ENCODE peak calls at places on chromosomes 11 and 22, in six cellular contexts. F is neuronal stem cell, U is adipocyte, P is NT2/D1, A is K562, Z is neural progenitor cell. G is an unnamed sample.

GRCh38 chr22:29751669-29752068 is 15.1 kb downstream of the ZMAT5 start:
- DNase-seq in P (no peak), F (no peak), Z (no peak), A (no peak), U (no peak), G (no peak)

GRCh38 chr22:21446128-21446826 is 20.9 kb upstream of the TMEM191C start:
- DNase-seq in U (no peak), Z (peak), F (no peak), A (no peak), P (no peak), G (no peak)

GRCh38 chr11:102287963-102288744 is 29.1 kb upstream of the BIRC3 start:
- DNase-seq in A (peak), Z (peak), F (peak), P (peak), U (peak), G (no peak)

GRCh38 chr11:66529069-66529468 is 16.8 kb downstream of the ZDHHC24 start:
- DNase-seq in A (no peak), P (no peak), U (no peak), Z (no peak), F (no peak), G (no peak)

GRCh38 chr11:798093-798713 is at the start of gene SLC25A22:
- DNase-seq in P (no peak), F (peak), Z (peak), U (peak), A (peak), G (no peak)

GRCh38 chr11:20003357-20003756 is 156.9 kb downstream of the DBX1 start:
- DNase-seq in F (no peak), A (no peak), Z (no peak), P (no peak), U (no peak), G (no peak)

GRCh38 chr11:113690619-113691569 is 15.2 kb downstream of the TMPRSS5 start:
- DNase-seq in A (peak), Z (peak), U (peak), F (peak), P (no peak), G (no peak)

GRCh38 chr11:86687083-86687799 is 14.8 kb upstream of the ME3 start:
- DNase-seq in A (no peak), F (no peak), U (no peak), P (no peak), Z (no peak), G (no peak)

GRCh38 chr11:11758603-11759196 is 83.1 kb upstream of the USP47 start:
- DNase-seq in P (no peak), A (no peak), Z (no peak), F (no peak), U (no peak), G (no peak)

GRCh38 chr11:69000391-69000790 is 12.7 kb downstream of the MRGPRF start:
- DNase-seq in U (no peak), A (no peak), P (no peak), F (no peak), Z (no peak), G (no peak)

GRCh38 chr11:117045196-117045595 is 53.0 kb downstream of the SIK3 start:
- DNase-seq in U (peak), F (no peak), Z (peak), P (no peak), A (no peak), G (no peak)

GRCh38 chr11:1771700-1772099 is 8.0 kb upstream of the CTSD start:
- DNase-seq in A (no peak), P (no peak), U (peak), F (no peak), Z (no peak), G (no peak)

GRCh38 chr11:5123802-5124521 is 14.2 kb downstream of the OR52A5 start:
- DNase-seq in F (peak), Z (peak), A (peak), P (peak), U (peak), G (peak)

GRCh38 chr22:44524806-44525205 is 26.8 kb upstream of the RTL6 start:
- DNase-seq in A (no peak), U (no peak), Z (no peak), F (no peak), P (no peak), G (no peak)

GRCh38 chr11:32888805-32889204 is 3.8 kb upstream of the QSER1 start:
- DNase-seq in P (no peak), A (no peak), Z (no peak), F (no peak), U (peak), G (no peak)

GRCh38 chr11:105000167-105000566 is 22.8 kb downstream of the CASP5 start:
- DNase-seq in F (no peak), Z (peak), A (no peak), U (no peak), P (no peak), G (no peak)

GRCh38 chr22:44724859-44725258 is 22.9 kb downstream of the PRR5 start:
- DNase-seq in Z (no peak), P (no peak), F (no peak), U (no peak), A (no peak), G (no peak)

GRCh38 chr11:63369165-63369970 is at the start of gene SLC22A9:
- DNase-seq in P (no peak), F (no peak), Z (no peak), U (no peak), A (no peak), G (no peak)

DNA sequence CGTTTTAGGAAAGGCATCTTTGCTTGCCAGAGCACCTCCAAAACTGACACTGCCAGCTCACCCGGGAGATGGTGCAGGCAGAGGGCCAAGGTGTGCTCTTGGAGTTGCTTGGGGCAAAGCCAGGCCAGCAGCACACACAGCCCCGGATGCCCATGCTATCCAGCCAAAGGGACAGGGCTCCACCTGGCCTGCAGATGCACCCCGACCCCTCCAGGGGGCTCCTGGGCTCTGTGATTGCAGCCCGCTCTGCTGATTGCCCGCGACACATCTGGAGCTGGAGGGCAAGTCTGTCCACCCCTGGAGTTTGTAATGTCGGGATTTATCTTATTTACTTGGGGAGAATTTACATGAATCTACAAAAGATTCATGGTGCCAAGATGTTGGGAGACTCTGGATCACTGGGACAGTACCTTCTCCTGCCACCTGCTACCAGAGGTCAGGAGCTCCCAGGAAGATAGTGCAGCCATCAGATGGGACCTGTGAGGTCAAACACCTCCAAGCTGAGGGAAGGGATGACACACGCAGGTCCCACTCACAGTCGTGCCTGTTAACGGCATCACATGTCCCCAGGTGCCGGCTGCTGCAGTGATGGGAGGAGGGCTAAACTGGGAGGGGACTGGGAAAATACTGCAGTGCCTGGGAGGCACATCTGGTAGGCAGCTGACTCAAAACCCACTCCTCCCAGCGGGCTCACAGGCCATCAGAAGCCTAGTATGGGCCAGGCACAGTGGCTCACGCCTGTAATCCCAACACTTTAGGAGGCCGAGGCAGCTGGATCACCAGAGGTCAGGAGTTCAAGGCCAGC is 17.2 kb downstream of the CBX7 start:
- DNase-seq in F (no peak), A (peak), P (no peak), U (peak), Z (peak), G (no peak)
- H3K9ac ChIP-seq in F (no peak), A (no peak), P (peak), U (no peak), Z (no peak), G (no peak)

DNA sequence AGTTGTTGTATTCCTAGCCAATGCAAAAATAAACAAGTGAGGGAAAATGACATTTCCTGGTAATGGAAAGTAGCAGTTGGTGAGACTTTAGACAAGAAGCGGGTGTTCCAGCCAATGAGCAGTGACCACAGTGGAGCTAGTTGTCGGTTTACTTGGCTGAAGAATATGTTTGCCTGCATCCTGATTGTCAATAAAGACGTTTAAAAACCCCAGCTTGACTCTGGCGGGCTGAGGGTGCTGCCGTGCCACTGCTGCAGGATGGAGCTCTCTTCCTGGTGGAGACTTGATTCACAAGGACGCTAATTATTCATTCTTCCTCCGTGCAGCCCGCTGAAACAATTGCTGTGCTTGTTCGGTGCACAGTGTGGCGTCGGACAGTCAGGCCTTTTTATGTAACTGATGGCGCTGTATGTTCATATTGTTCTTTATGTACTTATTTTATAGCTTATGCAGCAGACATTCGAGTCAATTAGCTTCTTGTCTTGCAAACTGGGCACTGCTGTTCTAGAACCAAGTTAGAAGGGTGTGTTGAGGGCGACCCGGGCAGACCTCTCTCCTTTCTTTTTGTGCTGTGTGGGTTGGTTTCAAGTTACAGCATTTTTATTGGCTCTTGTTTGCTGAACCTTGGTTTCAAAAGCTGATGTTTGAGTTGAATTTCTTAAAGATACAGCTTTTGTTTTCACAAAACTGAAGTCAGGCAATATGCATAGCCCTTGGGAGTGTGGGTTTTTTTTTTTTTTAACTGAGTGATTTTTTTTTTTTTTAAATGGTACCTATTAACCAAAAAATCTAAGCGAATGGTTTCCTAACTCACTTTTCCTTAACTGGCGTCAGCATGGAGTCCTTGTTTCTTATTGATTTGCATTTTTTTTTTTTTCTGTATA is 153.9 kb downstream of the TEAD1 start:
- DNase-seq in P (no peak), Z (peak), U (peak), F (peak), A (peak), G (no peak)
- H3K9ac ChIP-seq in P (peak), Z (no peak), U (peak), F (peak), A (peak), G (peak)

GRCh38 chr11:57458410-57459111 is 1.8 kb upstream of the RTN4RL2 start:
- DNase-seq in Z (peak), A (peak), F (no peak), P (no peak), U (peak), G (no peak)
- H3K9ac ChIP-seq in Z (no peak), A (peak), F (no peak), P (peak), U (peak), G (peak)

GRCh38 chr11:35173011-35173511 is 34.1 kb downstream of the CD44 start:
- DNase-seq in P (no peak), A (no peak), U (peak), Z (no peak), F (no peak), G (no peak)
- H3K9ac ChIP-seq in P (no peak), A (no peak), U (peak), Z (no peak), F (no peak), G (no peak)